ENCODE peak calls at places on chromosomes 16 and 17, in seven cellular contexts. B is H1, D is SK-N-SH, H is K562, U is HepG2, Y is HCT116, A is GM12878. K is an unnamed sample.

GRCh38 chr17:60390881-60391418 is 983 bp downstream of the USP32 start:
- DNase-seq in B (no peak), D (peak), H (no peak), U (peak), Y (no peak), A (no peak), K (peak)

GRCh38 chr16:80273635-80274538 is 266.9 kb upstream of the DYNLRB2 start:
- DNase-seq in B (no peak), D (no peak), H (no peak), U (no peak), Y (no peak), A (no peak), K (no peak)

GRCh38 chr16:2319606-2320005 is 20.9 kb downstream of the ABCA3 start:
- DNase-seq in B (no peak), D (no peak), H (no peak), U (no peak), Y (no peak), A (no peak), K (no peak)

GRCh38 chr17:60910415-60910814 is 232.8 kb downstream of the BCAS3 start:
- DNase-seq in B (no peak), D (no peak), H (no peak), U (no peak), Y (no peak), A (no peak), K (no peak)

GRCh38 chr17:67718325-67718941 is 697 bp downstream of the NOL11 start:
- DNase-seq in B (peak), D (peak), H (peak), U (peak), Y (no peak), A (no peak), K (peak)

GRCh38 chr17:57914274-57915147 is 40.7 kb downstream of the CUEDC1 start:
- DNase-seq in B (no peak), D (no peak), H (no peak), U (no peak), Y (no peak), A (no peak), K (no peak)

GRCh38 chr17:7208754-7209460 is 10.7 kb downstream of the DLG4 start:
- DNase-seq in B (no peak), D (no peak), H (no peak), U (no peak), Y (no peak), A (no peak), K (no peak)

GRCh38 chr17:16820979-16821543 is 131.0 kb downstream of the CCDC144A start:
- DNase-seq in B (no peak), D (no peak), H (no peak), U (no peak), Y (no peak), A (no peak), K (no peak)

GRCh38 chr16:7209598-7209997 is 123.0 kb upstream of the RBFOX1 start:
- DNase-seq in B (no peak), D (no peak), H (no peak), U (no peak), Y (no peak), A (no peak), K (no peak)

GRCh38 chr17:6145946-6146345 is 75.8 kb downstream of the WSCD1 start:
- DNase-seq in B (no peak), D (no peak), H (no peak), U (no peak), Y (no peak), A (no peak), K (no peak)

GRCh38 chr16:56662357-56663354 is 4.9 kb downstream of the MT1F start:
- DNase-seq in B (no peak), D (no peak), H (no peak), U (no peak), Y (no peak), A (no peak), K (no peak)

GRCh38 chr16:86480444-86480843 is 29.9 kb upstream of the FOXF1 start:
- DNase-seq in B (no peak), D (no peak), H (no peak), U (no peak), Y (no peak), A (no peak), K (no peak)

GRCh38 chr17:67221062-67221998 is 23.7 kb downstream of the HELZ start:
- DNase-seq in B (no peak), D (peak), H (peak), U (peak), Y (peak), A (no peak), K (no peak)

DNA sequence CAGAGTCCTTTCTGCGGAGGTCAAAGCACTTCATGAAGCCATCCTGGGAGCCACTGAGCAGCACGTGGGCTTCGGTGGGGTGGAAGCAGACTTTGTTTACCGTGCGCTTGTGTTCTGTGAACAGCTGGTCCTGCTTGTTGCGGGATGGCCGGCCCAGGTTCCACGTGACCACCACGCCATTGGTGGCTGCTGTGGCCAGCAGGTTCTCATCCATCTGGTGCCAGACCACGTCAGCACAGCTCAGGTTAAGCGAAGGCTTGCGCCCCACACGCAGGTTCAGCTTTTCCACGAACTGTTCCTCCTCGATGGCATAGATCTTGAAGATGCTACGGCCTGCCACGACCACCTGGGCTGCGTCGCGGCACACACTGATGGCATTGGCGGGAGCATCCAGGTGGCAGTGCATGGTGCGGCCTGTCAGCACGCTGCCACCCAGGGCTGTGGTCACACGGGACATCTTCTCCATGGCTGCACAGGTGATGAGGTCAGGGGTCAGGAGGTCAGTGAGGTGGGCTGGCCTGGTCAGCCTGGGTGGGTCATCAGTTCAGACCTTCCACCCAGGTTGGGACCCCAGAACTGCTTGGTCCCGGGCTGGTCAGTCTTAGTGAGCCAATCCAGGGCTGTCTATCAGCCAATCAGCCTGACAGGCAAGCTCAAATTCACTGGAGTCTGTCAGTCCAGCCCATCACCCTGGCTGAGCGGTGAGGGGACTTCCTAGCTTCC is 862 bp downstream of the WDR24 start:
- DNase-seq in B (no peak), D (no peak), H (no peak), U (no peak), Y (no peak), A (no peak), K (no peak)
- TF ChIP-seq JUND in B (no peak), D (no peak), H (no peak), U (no peak), Y (no peak), A (no peak), K (no peak)

GRCh38 chr17:29212681-29213121 is 32.5 kb upstream of the MYO18A start:
- DNase-seq in B (no peak), D (no peak), H (no peak), U (peak), Y (no peak), A (no peak), K (no peak)
- TF ChIP-seq JUND in B (no peak), D (no peak), H (no peak), U (no peak), Y (no peak), A (no peak), K (no peak)

DNA sequence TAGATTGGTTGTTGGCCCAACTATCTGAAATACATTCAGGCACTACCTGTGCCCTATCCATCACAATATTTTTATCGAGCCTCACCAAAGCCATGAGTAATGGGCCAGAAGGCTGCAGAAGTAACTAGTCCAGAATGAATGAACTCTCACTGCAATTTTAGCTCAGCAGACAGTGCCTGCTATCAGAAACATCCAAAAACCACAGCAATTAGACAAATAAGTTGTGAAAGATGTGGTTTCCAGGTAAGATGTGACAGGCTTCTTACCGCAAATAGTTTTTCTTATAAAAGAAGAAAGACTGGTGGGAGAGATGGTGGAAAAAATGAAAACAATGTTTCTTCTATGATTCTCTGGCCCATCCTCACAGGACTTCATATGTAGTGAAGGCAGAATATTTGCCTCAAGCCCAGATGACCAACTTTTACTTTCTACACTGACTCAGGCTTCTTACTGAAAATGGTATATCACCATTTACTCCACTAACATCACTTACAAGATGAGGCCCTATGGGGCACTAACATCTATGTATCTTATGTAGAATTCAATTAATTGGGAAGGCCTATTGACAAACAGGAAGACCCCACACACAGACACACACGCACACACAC is 9.8 kb upstream of the RFFL start:
- DNase-seq in B (no peak), D (no peak), H (no peak), U (no peak), Y (no peak), A (no peak), K (no peak)
- TF ChIP-seq JUND in B (no peak), D (no peak), H (no peak), U (no peak), Y (no peak), A (no peak), K (no peak)

GRCh38 chr17:47618416-47618815 is 31.3 kb upstream of the KPNB1 start:
- DNase-seq in B (no peak), D (no peak), H (no peak), U (peak), Y (peak), A (no peak), K (peak)
- TF ChIP-seq JUND in B (no peak), D (no peak), H (no peak), U (no peak), Y (no peak), A (no peak), K (no peak)

GRCh38 chr17:9439851-9440250 is 135.8 kb downstream of the STX8 start:
- DNase-seq in B (no peak), D (no peak), H (no peak), U (no peak), Y (no peak), A (no peak), K (no peak)

GRCh38 chr17:9446528-9446927 is 129.1 kb downstream of the STX8 start:
- DNase-seq in B (no peak), D (no peak), H (no peak), U (no peak), Y (no peak), A (no peak), K (no peak)

GRCh38 chr17:9443811-9444210 is 131.8 kb downstream of the STX8 start:
- DNase-seq in B (no peak), D (no peak), H (no peak), U (no peak), Y (no peak), A (no peak), K (no peak)

GRCh38 chr17:9445424-9445823 is 130.2 kb downstream of the STX8 start:
- DNase-seq in B (no peak), D (no peak), H (no peak), U (no peak), Y (no peak), A (no peak), K (no peak)

GRCh38 chr17:9444687-9445086 is 130.9 kb downstream of the STX8 start:
- DNase-seq in B (no peak), D (no peak), H (no peak), U (peak), Y (no peak), A (no peak), K (no peak)
- TF ChIP-seq JUND in B (no peak), D (no peak), H (no peak), U (no peak), Y (no peak), A (no peak), K (no peak)

DNA sequence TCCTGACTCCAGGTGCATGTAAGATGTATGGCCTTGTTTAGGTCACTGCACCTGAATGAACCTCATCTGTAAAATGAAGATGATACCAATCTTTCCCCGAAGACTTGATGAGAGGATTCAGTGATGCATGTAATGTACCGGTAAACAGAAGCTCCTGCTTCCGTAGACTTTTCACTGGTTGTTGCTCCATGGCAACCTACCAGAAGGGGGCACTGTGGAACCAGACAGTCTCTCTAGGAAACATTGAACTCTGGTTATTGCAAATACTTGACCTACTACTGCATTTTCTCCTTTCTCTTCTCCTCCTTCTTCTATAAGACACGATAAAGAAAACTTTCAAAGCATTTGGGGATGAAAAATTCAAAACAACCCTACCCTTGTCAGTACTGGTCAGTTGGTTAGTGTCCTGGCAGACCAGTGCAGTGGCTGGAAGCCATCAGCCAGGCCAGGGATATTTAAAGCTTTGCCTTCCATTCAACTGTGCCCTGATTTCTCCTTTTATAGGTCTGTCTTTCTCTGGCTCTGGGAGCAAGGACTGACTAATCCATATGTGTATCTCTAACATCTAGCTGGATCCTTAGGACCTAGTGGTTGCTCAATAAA is 667.4 kb upstream of the SALL1 start:
- DNase-seq in B (peak), D (peak), H (no peak), U (peak), Y (no peak), A (no peak), K (no peak)
- TF ChIP-seq JUND in B (no peak), D (no peak), H (no peak), U (no peak), Y (no peak), A (no peak), K (no peak)

DNA sequence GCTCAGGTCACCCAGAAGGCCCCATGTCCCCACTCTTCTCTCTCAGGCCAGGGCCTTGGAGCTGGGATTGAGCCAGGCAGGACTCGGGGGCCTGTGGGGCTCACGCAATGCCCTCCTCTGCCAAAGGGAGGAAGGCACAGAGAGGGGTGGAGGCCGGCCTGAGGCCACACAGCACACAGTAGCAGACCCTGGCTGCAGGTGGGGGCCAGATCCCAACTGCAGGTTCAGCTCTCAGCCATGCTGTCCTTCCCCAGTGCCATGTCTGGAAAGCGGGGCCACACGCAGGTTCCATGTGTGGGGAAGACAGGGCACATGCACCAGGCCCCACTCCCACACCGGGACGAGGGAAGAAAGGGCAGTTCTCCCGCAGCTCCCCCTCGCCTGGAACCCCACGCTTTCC is 33.3 kb upstream of the ZFPM1 start:
- DNase-seq in B (no peak), D (no peak), H (no peak), U (no peak), Y (no peak), A (no peak), K (no peak)
- TF ChIP-seq JUND in B (no peak), D (no peak), H (no peak), U (no peak), Y (no peak), A (no peak), K (no peak)

GRCh38 chr17:31587462-31587861 is 196.0 kb downstream of the RAB11FIP4 start:
- DNase-seq in B (no peak), D (no peak), H (no peak), U (no peak), Y (no peak), A (no peak), K (no peak)

GRCh38 chr17:31588512-31588911 is 197.0 kb downstream of the RAB11FIP4 start:
- DNase-seq in B (no peak), D (no peak), H (no peak), U (no peak), Y (no peak), A (no peak), K (no peak)

GRCh38 chr17:31585280-31585630 is 193.8 kb downstream of the RAB11FIP4 start:
- DNase-seq in B (no peak), D (no peak), H (no peak), U (no peak), Y (no peak), A (no peak), K (no peak)

GRCh38 chr17:31586946-31587345 is 195.5 kb downstream of the RAB11FIP4 start:
- DNase-seq in B (no peak), D (no peak), H (no peak), U (no peak), Y (no peak), A (no peak), K (no peak)

GRCh38 chr17:31588034-31588433 is 196.6 kb downstream of the RAB11FIP4 start:
- DNase-seq in B (no peak), D (no peak), H (no peak), U (no peak), Y (no peak), A (no peak), K (no peak)
- TF ChIP-seq JUND in B (no peak), D (no peak), H (no peak), U (no peak), Y (no peak), A (no peak), K (no peak)

K was measured in T47D.